ENCODE peak calls at places on chromosomes 11 and 22, in six cellular contexts. F is PC-3, V is MM.1S, Z is GM23248, P is GM23338, A is SK-N-SH. Q is an unnamed sample. For H3F3A, the result is how much of the 10 kb centered on the place peaks cover.

GRCh38 chr11:132402056-132402684 is 1031.8 kb downstream of the NTM start:
- DNase-seq in V (peak), Z (peak), F (peak), P (peak), A (peak), Q (peak)

GRCh38 chr11:67541198-67541597 is 18.0 kb upstream of the CABP2 start:
- DNase-seq in F (no peak), P (no peak), V (no peak), Z (no peak), A (no peak), Q (no peak)

GRCh38 chr22:30021881-30022619 is 58.2 kb upstream of the HORMAD2 start:
- DNase-seq in A (peak), F (no peak), V (no peak), P (no peak), Z (no peak), Q (no peak)

GRCh38 chr11:35515224-35515623 is 10.2 kb downstream of the PAMR1 start:
- DNase-seq in A (no peak), F (no peak), V (no peak), P (no peak), Z (peak), Q (no peak)

GRCh38 chr11:64998141-64998540 is 1.4 kb upstream of the BATF2 start:
- DNase-seq in V (no peak), P (peak), Z (no peak), F (peak), A (peak), Q (no peak)

GRCh38 chr11:100774132-100774531 is 87.0 kb downstream of the ARHGAP42 start:
- DNase-seq in Z (no peak), A (no peak), P (no peak), V (no peak), F (no peak), Q (no peak)

GRCh38 chr22:19632671-19633148 is 81.6 kb upstream of the SEPTIN5 start:
- DNase-seq in V (no peak), A (peak), F (no peak), P (no peak), Z (peak), Q (no peak)

GRCh38 chr11:102614485-102614884 is 10.6 kb downstream of the MMP20 start:
- DNase-seq in A (no peak), F (peak), P (peak), V (no peak), Z (no peak), Q (no peak)

GRCh38 chr11:123494195-123495050 is 64.4 kb downstream of the GRAMD1B start:
- DNase-seq in A (no peak), F (no peak), Z (peak), P (peak), V (no peak), Q (peak)

GRCh38 chr11:65423516-65424199 is 1.1 kb downstream of the NEAT1 start:
- DNase-seq in P (no peak), A (peak), Z (peak), F (peak), V (no peak), Q (no peak)

GRCh38 chr11:99256614-99257013 is 235.9 kb downstream of the CNTN5 start:
- DNase-seq in P (no peak), V (no peak), F (no peak), Z (no peak), A (no peak), Q (no peak)

GRCh38 chr11:66975403-66976047 is 421 bp downstream of the C11orf86 start:
- DNase-seq in Z (no peak), F (no peak), P (no peak), V (no peak), A (no peak), Q (no peak)

GRCh38 chr11:132050081-132050480 is 679.7 kb downstream of the NTM start:
- DNase-seq in P (no peak), Z (no peak), F (no peak), A (no peak), V (no peak), Q (no peak)

GRCh38 chr22:38649841-38650522 is 6.2 kb downstream of the FAM227A start:
- DNase-seq in P (no peak), Z (no peak), V (no peak), A (no peak), F (peak), Q (no peak)

GRCh38 chr11:94325681-94326080 is 21.3 kb downstream of the IZUMO1R start:
- DNase-seq in F (peak), Z (peak), V (peak), P (peak), A (peak), Q (peak)

GRCh38 chr11:19546325-19546724 is 166.3 kb upstream of the NAV2 start:
- DNase-seq in A (no peak), Z (peak), F (no peak), V (no peak), P (peak), Q (peak)

GRCh38 chr11:128830290-128830813 is 36.7 kb downstream of the KCNJ1 start:
- DNase-seq in V (peak), P (no peak), A (no peak), F (no peak), Z (no peak), Q (no peak)

GRCh38 chr22:33515733-33516297 is 404.5 kb downstream of the LARGE1 start:
- DNase-seq in Z (no peak), P (no peak), F (no peak), V (no peak), A (no peak), Q (no peak)

GRCh38 chr11:62546244-62546936 is at the start of gene AHNAK:
- DNase-seq in A (peak), Z (peak), V (peak), P (peak), F (peak), Q (peak)

GRCh38 chr11:78048561-78048960 is 15.1 kb upstream of the THRSP start:
- DNase-seq in P (peak), V (no peak), Z (no peak), F (no peak), A (no peak), Q (no peak)

GRCh38 chr11:1356007-1356435 is 33.7 kb upstream of the BRSK2 start:
- DNase-seq in P (no peak), A (peak), F (no peak), Z (no peak), V (no peak), Q (no peak)

GRCh38 chr22:36911887-36912661 is 1.4 kb upstream of the CSF2RB start:
- DNase-seq in V (no peak), F (no peak), A (no peak), P (peak), Z (peak), Q (no peak)

GRCh38 chr11:73152861-73153483 is 10.9 kb upstream of the FCHSD2 start:
- DNase-seq in F (peak), V (peak), P (peak), Z (no peak), A (no peak), Q (peak)

GRCh38 chr11:117819096-117820040 is 5.2 kb downstream of the FXYD2 start:
- DNase-seq in V (peak), A (peak), Z (peak), P (peak), F (peak), Q (peak)

GRCh38 chr11:100932474-100933100 is 197.0 kb downstream of the PGR start:
- DNase-seq in P (peak), V (peak), A (peak), F (peak), Z (peak), Q (peak)

GRCh38 chr22:30872282-30873041 is 96.1 kb downstream of the MORC2 start:
- DNase-seq in P (no peak), V (no peak), Z (no peak), A (peak), F (no peak), Q (no peak)

GRCh38 chr11:44728085-44728410 is 1.3 kb downstream of the TSPAN18 start:
- DNase-seq in V (no peak), P (no peak), F (no peak), Z (no peak), A (no peak), Q (no peak)

GRCh38 chr11:10208045-10208674 is 85.9 kb downstream of the SBF2 start:
- DNase-seq in F (peak), V (peak), Z (peak), P (peak), A (peak), Q (peak)

GRCh38 chr11:6249822-6250555 is 9.6 kb upstream of the CCKBR start:
- DNase-seq in A (peak), F (peak), V (no peak), Z (peak), P (no peak), Q (no peak)

GRCh38 chr11:11731311-11732083 is 109.7 kb upstream of the GALNT18 start:
- DNase-seq in F (peak), V (no peak), P (no peak), Z (peak), A (no peak), Q (no peak)

GRCh38 chr11:117424781-117425180 is 97.1 kb downstream of the CEP164 start:
- DNase-seq in P (no peak), F (no peak), A (no peak), Z (peak), V (no peak), Q (no peak)

GRCh38 chr11:20597137-20597923 is 2.1 kb upstream of the SLC6A5 start:
- DNase-seq in P (peak), V (no peak), A (no peak), F (no peak), Z (no peak), Q (peak)

GRCh38 chr22:45963821-45964220 is 13.1 kb downstream of the WNT7B start:
- DNase-seq in V (no peak), F (no peak), A (no peak), Z (no peak), P (no peak), Q (no peak)

GRCh38 chr22:38355275-38355674 is 38.0 kb upstream of the CSNK1E start:
- DNase-seq in A (no peak), P (no peak), V (no peak), Z (no peak), F (no peak), Q (no peak)

GRCh38 chr11:45146072-45147016 is at the start of gene PRDM11:
- DNase-seq in Z (peak), P (peak), F (peak), V (peak), A (peak), Q (peak)

GRCh38 chr11:103652013-103652412 is 384.4 kb upstream of the DDI1 start:
- DNase-seq in V (no peak), P (no peak), A (no peak), F (peak), Z (peak), Q (no peak)

GRCh38 chr11:75513250-75513649 is 12.5 kb downstream of the GDPD5 start:
- DNase-seq in F (peak), Z (no peak), A (no peak), P (no peak), V (no peak), Q (no peak)

GRCh38 chr11:93082900-93083299 is 113.4 kb downstream of the MTNR1B start:
- DNase-seq in A (no peak), F (no peak), P (no peak), V (no peak), Z (no peak), Q (no peak)

GRCh38 chr11:69642549-69642912 is 1.6 kb downstream of the CCND1 start:
- DNase-seq in V (peak), P (peak), A (peak), F (no peak), Z (peak), Q (peak)
- H3F3A ChIP-seq in V (under half), P (under half), A (under half), F (under half), Z (under half), Q (under half)

GRCh38 chr22:40797427-40797826 is 21.7 kb downstream of the SLC25A17 start:
- DNase-seq in P (no peak), Z (peak), V (no peak), F (peak), A (no peak), Q (no peak)

GRCh38 chr22:40803292-40803691 is 15.9 kb downstream of the SLC25A17 start:
- DNase-seq in Z (no peak), F (no peak), A (no peak), P (no peak), V (no peak), Q (no peak)

GRCh38 chr22:40799008-40799407 is 20.1 kb downstream of the SLC25A17 start:
- DNase-seq in Z (no peak), V (no peak), F (no peak), A (no peak), P (no peak), Q (no peak)
- H3K4me2 ChIP-seq in Z (no peak), V (no peak), F (no peak), A (no peak), P (no peak), Q (no peak)

DNA sequence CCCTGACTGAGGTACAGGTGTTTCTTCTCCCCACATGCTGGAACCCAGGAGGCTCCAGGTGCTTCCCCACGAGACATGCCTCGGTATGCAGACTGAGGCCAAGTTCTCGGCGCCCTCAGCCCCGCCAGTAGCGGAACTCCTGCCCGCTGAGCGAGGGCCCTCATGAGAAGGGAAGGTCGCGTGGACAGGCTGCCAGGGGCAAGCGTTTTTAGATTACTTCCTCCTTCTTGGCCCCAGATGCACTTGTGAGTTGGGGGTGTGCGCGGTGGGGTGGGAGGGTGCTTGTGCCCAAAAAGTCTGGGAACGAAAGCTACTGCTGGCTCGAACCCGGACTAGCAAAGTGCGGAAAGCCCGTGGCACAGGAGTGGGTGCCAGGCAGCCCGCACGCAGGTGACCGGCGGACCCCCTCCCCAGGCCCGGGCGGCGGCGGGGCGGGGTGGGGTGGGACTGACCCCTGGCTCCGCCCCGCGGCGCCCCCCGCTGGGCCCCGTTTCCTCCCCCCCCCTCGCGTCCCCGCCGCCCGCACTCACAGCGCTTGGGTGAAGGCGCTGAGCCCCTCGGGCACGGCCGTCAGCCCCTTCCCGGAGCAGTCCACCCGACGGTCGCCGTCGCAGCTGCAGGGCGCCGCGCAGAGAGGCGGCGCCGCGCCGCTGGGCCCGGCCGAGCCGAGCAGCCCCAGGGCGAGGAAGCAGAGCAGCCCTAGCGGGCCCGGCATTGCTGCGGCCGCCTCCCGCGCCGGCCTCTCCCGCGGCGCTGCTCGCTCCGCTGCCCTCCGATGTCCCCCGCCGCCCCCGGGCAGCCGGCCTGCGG is 797 bp downstream of the LGR4 start:
- DNase-seq in A (peak), F (peak), V (peak), Z (peak), P (peak), Q (peak)
- TF ChIP-seq EZH2phosphoT487 in A (no peak), F (no peak), V (no peak), Z (no peak), P (no peak), Q (no peak)

DNA sequence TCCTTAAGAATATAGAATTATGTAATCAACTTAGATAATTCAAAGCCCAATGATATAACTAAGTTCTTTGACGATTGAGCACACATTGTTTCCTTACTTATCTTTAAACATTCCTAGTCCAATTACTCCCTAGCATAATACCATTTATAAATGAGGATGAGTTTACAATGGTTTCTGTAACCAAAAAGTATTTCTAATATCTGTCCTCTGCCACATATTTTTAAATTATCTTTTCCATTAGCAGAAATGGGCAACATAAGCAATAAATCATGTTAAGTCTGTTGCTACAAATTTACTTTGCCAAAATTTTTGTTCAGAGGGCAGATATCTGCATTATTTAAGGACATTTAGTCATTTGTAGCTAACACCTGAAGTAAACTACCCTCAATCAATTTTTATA is 6.7 kb downstream of the CREBZF start:
- DNase-seq in Z (no peak), A (no peak), P (no peak), F (no peak), V (no peak), Q (no peak)
- H3F3A ChIP-seq in Z (half or more), A (under half), P (under half), F (under half), V (under half), Q (under half)

GRCh38 chr11:31987118-31988005 is 103.5 kb upstream of the RCN1 start:
- DNase-seq in P (peak), F (no peak), V (no peak), Z (peak), A (peak), Q (peak)
- H3K4me2 ChIP-seq in P (peak), F (no peak), V (no peak), Z (peak), A (no peak), Q (peak)

GRCh38 chr22:17140022-17140421 is 18.9 kb upstream of the TMEM121B start:
- DNase-seq in V (no peak), P (no peak), F (no peak), A (no peak), Z (no peak), Q (no peak)
- TF ChIP-seq EZH2phosphoT487 in V (no peak), P (no peak), F (no peak), A (no peak), Z (no peak), Q (no peak)

GRCh38 chr11:25983280-25983679 is 348.6 kb upstream of the ANO3 start:
- DNase-seq in V (no peak), A (no peak), F (no peak), P (no peak), Z (no peak), Q (no peak)

DNA sequence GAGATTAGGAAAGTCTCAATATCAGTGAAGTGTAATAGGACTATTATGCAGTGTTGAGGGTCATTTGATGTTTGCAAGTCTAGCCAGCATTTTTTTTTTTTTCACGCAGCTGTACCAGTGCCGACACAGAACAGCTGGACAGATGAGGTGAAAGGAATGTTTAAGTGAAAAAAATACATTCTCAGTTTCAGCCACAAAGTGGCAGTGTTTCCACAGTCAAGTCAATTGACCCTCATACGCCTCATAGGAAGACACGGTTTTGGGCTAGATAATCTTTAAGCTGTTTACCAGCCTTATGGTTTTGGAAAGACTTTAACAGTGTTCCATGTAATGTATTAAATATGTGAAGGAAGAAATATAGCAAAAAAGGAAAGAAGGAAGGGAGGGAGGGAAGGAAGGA is 349.9 kb upstream of the ANO3 start:
- DNase-seq in F (peak), V (peak), Z (peak), P (peak), A (peak), Q (peak)
- H3F3A ChIP-seq in F (under half), V (under half), Z (under half), P (under half), A (under half), Q (under half)

DNA sequence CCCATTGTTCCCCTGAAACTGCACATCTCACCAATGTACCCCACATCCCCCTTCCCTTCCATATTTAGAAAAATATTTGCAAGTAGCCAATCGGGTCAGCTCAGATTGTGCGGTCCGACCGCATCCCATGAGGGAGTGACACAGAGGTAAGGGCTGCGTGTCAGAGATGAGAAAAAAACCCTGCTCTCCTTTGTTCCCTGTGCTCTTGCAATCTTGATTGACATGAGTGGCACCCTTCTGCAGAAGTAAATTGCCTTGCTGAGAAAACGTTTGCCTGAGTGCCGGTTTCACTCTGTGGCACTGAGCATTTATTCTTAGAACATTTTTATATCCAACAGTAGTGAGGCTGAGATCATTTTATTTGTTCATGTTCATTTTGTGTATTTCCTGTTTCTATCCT is 81.6 kb upstream of the CCDC90B start:
- DNase-seq in F (no peak), P (peak), V (no peak), A (no peak), Z (no peak), Q (peak)
- H3K4me2 ChIP-seq in F (no peak), P (no peak), V (no peak), A (no peak), Z (no peak), Q (peak)

GRCh38 chr11:2825886-2826678 is 59.5 kb downstream of the CDKN1C start:
- DNase-seq in A (peak), P (no peak), V (no peak), Z (peak), F (peak), Q (peak)

GRCh38 chr11:2827256-2827655 is 58.3 kb downstream of the CDKN1C start:
- DNase-seq in A (no peak), V (no peak), P (no peak), Z (peak), F (no peak), Q (no peak)

GRCh38 chr11:2824851-2825250 is 60.7 kb downstream of the CDKN1C start:
- DNase-seq in P (no peak), Z (peak), F (no peak), A (no peak), V (no peak), Q (no peak)

GRCh38 chr11:2826679-2827056 is 58.9 kb downstream of the CDKN1C start:
- DNase-seq in V (no peak), Z (peak), F (no peak), A (no peak), P (no peak), Q (no peak)

GRCh38 chr11:2825261-2825885 is 60.2 kb downstream of the CDKN1C start:
- DNase-seq in Z (peak), F (peak), V (no peak), A (no peak), P (no peak), Q (no peak)
- TF ChIP-seq EZH2phosphoT487 in Z (no peak), F (no peak), V (no peak), A (no peak), P (no peak), Q (no peak)

Q was measured in neural progenitor cell.